ENCODE peak calls at places on chromosomes 12 and 14, in seven cellular contexts. K is astrocyte of the spinal cord; U is cardiac muscle cell; D is activated T-helper 1 cell treated with anti-CD3 and anti-CD28 coated beads, Interleukin-12 subunit alpha, Interleukin-12 subunit beta, Interleukin-2, Interleukin-4 antibody, amounts not matched to agents 30 ng/mL and 10 ng/mL and 1 ng/mL, durations not matched to agents 14 hours and 24 hours and 36 hours; E is NCI-H1417; T is psoas muscle; J is hippocampal formation. C is an unnamed sample.
A peak's percentile ranks its signal among the peaks of the same experiment; 100 is the strongest.

GRCh38 chr12:53060064-53060720 is 10.3 kb downstream of the TNS2 start:
- DNase-seq in K (no peak), U (no peak), D (no peak), E (no peak), T (no peak), J (no peak), C (no peak)

GRCh38 chr14:77014004-77014604 is 14.4 kb downstream of the IRF2BPL start:
- DNase-seq in K (no peak), U (peak; percentile 87), D (no peak), E (no peak), T (peak; percentile 66), J (peak; percentile 37), C (no peak)

GRCh38 chr14:23829736-23830474 is 123.7 kb upstream of the DHRS4 start:
- DNase-seq in K (peak; percentile 93), U (no peak), D (no peak), E (no peak), T (no peak), J (no peak), C (no peak)

GRCh38 chr12:6384499-6385436 is 806 bp downstream of the LTBR start:
- DNase-seq in K (no peak), U (no peak), D (no peak), E (no peak), T (no peak), J (no peak), C (no peak)

GRCh38 chr12:130491421-130492357 is 154.0 kb downstream of the PIWIL1 start:
- DNase-seq in K (no peak), U (peak; percentile 62), D (no peak), E (no peak), T (no peak), J (no peak), C (no peak)

GRCh38 chr12:3991798-3992580 is 118.8 kb upstream of the PARP11 start:
- DNase-seq in K (no peak), U (no peak), D (no peak), E (no peak), T (no peak), J (no peak), C (no peak)

GRCh38 chr12:29283969-29284368 is 97.0 kb downstream of the ERGIC2 start:
- DNase-seq in K (peak; percentile 43), U (no peak), D (no peak), E (no peak), T (no peak), J (no peak), C (no peak)

GRCh38 chr14:61549425-61549824 is 145.9 kb upstream of the HIF1A start:
- DNase-seq in K (peak; percentile 39), U (no peak), D (no peak), E (no peak), T (no peak), J (no peak), C (no peak)

GRCh38 chr12:104006929-104007328 is 41.3 kb downstream of the TDG start:
- DNase-seq in K (peak; percentile 73), U (no peak), D (no peak), E (no peak), T (no peak), J (no peak), C (no peak)

GRCh38 chr12:21642707-21643389 is 14.8 kb downstream of the LDHB start:
- DNase-seq in K (no peak), U (no peak), D (no peak), E (no peak), T (no peak), J (no peak), C (no peak)

GRCh38 chr14:93035917-93036651 is 79.6 kb downstream of the ITPK1 start:
- DNase-seq in K (peak; percentile 9), U (peak; percentile 66), D (no peak), E (no peak), T (no peak), J (peak; percentile 93), C (no peak)

GRCh38 chr14:95157987-95158712 is 821 bp upstream of the DICER1 start:
- DNase-seq in K (no peak), U (no peak), D (no peak), E (no peak), T (peak; percentile 56), J (no peak), C (peak; percentile 75)

GRCh38 chr12:267581-268482 is 5.2 kb upstream of the SLC6A13 start:
- DNase-seq in K (peak; percentile 32), U (peak; percentile 20), D (no peak), E (no peak), T (no peak), J (no peak), C (no peak)

GRCh38 chr12:62779488-62779887 is 155.5 kb downstream of the PPM1H start:
- DNase-seq in K (no peak), U (no peak), D (no peak), E (no peak), T (no peak), J (no peak), C (no peak)

GRCh38 chr12:52903855-52904508 is 894 bp downstream of the KRT8 start:
- DNase-seq in K (peak; percentile 33), U (peak; percentile 78), D (peak; percentile 8), E (peak; percentile 73), T (no peak), J (no peak), C (no peak)